ENCODE peak calls at places on chromosomes 4 and X, in seven cellular contexts. V is spleen, E is small intestine, L is keratinocyte, M is neural progenitor cell, Q is prostate gland, X is transverse colon. P is an unnamed sample.
A peak's percentile ranks its signal among the peaks of the same experiment; 100 is the strongest.

GRCh38 chrX:100687128-100687527 is 43.1 kb downstream of the SRPX2 start:
- DNase-seq in V (no peak), E (no peak), L (no peak), M (no peak), X (no peak), Q (no peak), P (no peak)

GRCh38 chrX:69024931-69025330 is 140.3 kb downstream of the PJA1 start:
- DNase-seq in V (peak; percentile 79), L (no peak), M (peak; percentile 8), Q (peak; percentile 64), E (peak; percentile 59), X (peak; percentile 73), P (no peak)

GRCh38 chr4:151792525-151792924 is 31.7 kb upstream of the GATB start:
- DNase-seq in V (no peak), X (no peak), L (no peak), E (no peak), Q (no peak), M (no peak), P (no peak)

GRCh38 chrX:154048398-154048797 is 28.7 kb upstream of the IRAK1 start:
- DNase-seq in M (no peak), L (no peak), E (no peak), Q (no peak), X (no peak), V (peak; percentile 68), P (no peak)

GRCh38 chr4:143375326-143376073 is 38.8 kb downstream of the GAB1 start:
- DNase-seq in Q (no peak), X (peak; percentile 43), L (no peak), V (peak; percentile 81), M (peak; percentile 39), E (peak; percentile 36), P (no peak)

GRCh38 chr4:80112236-80112635 is 39.2 kb upstream of the ANTXR2 start:
- DNase-seq in X (no peak), V (no peak), L (no peak), Q (no peak), E (no peak), M (no peak), P (no peak)

GRCh38 chr4:48780867-48781219 is 764 bp upstream of the FRYL start:
- DNase-seq in V (no peak), Q (peak; percentile 43), E (peak; percentile 79), X (peak; percentile 60), L (no peak), M (no peak), P (no peak)

GRCh38 chr4:137644201-137644600 is 111.9 kb upstream of the PCDH18 start:
- DNase-seq in V (no peak), X (no peak), Q (no peak), M (no peak), L (no peak), E (no peak), P (no peak)

GRCh38 chrX:14865201-14865600 is 7.7 kb downstream of the FANCB start:
- DNase-seq in E (no peak), L (no peak), V (no peak), M (no peak), X (no peak), Q (no peak), P (no peak)

GRCh38 chr4:126779446-126780166 is 853.2 kb upstream of the INTU start:
- DNase-seq in X (no peak), V (no peak), E (no peak), M (no peak), L (no peak), Q (no peak), P (no peak)

GRCh38 chrX:106302304-106302703 is 134.2 kb downstream of the PWWP3B start:
- DNase-seq in V (no peak), X (no peak), L (no peak), Q (no peak), E (no peak), M (no peak), P (no peak)

GRCh38 chrX:40552768-40553167 is 28.0 kb upstream of the ATP6AP2 start:
- DNase-seq in E (no peak), M (peak; percentile 21), L (no peak), V (no peak), Q (no peak), X (no peak), P (no peak)

GRCh38 chr4:153209410-153209809 is 5.2 kb downstream of the TRIM2 start:
- DNase-seq in L (no peak), V (no peak), Q (no peak), E (no peak), X (no peak), M (no peak), P (no peak)

GRCh38 chr4:149158852-149159251 is 656.8 kb downstream of the IQCM start:
- DNase-seq in E (no peak), M (no peak), X (no peak), Q (no peak), V (no peak), L (no peak), P (no peak)

GRCh38 chr4:8238515-8239053 is 31.0 kb upstream of the HTRA3 start:
- DNase-seq in X (peak; percentile 21), E (peak; percentile 17), V (no peak), M (peak; percentile 81), L (no peak), Q (no peak), P (no peak)

GRCh38 chrX:150983526-150984163 is 510 bp downstream of the HMGB3 start:
- DNase-seq in X (no peak), M (no peak), V (no peak), L (no peak), Q (no peak), E (no peak), P (no peak)

GRCh38 chrX:52504551-52504950 is 8.9 kb downstream of the XAGE1A start:
- DNase-seq in X (no peak), E (no peak), L (no peak), Q (no peak), M (no peak), V (peak; percentile 16), P (no peak)

GRCh38 chr4:182795446-182796238 is 121.5 kb downstream of the DCTD start:
- DNase-seq in M (no peak), V (no peak), Q (no peak), E (no peak), X (no peak), L (no peak), P (no peak)

GRCh38 chr4:1241466-1241935 is 7.4 kb downstream of the CTBP1 start:
- DNase-seq in V (peak; percentile 28), L (no peak), X (peak; percentile 40), Q (no peak), E (peak; percentile 78), M (no peak), P (no peak)

GRCh38 chr4:74964311-74964710 is 31.4 kb downstream of the PARM1 start:
- DNase-seq in X (no peak), E (no peak), L (no peak), Q (no peak), M (no peak), V (no peak), P (no peak)

GRCh38 chr4:118894034-118894433 is 5.4 kb downstream of the SYNPO2 start:
- DNase-seq in X (no peak), L (no peak), E (no peak), M (no peak), V (no peak), Q (no peak), P (no peak)

GRCh38 chr4:118888666-118889312 is at the start of gene SYNPO2:
- DNase-seq in Q (peak; percentile 79), E (peak; percentile 43), V (peak; percentile 82), M (peak; percentile 89), X (peak; percentile 72), L (no peak), P (peak; percentile 47)

GRCh38 chr4:118884716-118885115 is 3.9 kb upstream of the SYNPO2 start:
- DNase-seq in E (peak; percentile 71), X (no peak), M (no peak), V (no peak), L (no peak), Q (no peak), P (no peak)

GRCh38 chr4:118883861-118884260 is 4.8 kb upstream of the SYNPO2 start:
- DNase-seq in M (no peak), Q (no peak), E (no peak), L (no peak), V (no peak), X (no peak), P (no peak)

GRCh38 chr4:118889313-118889694 is 650 bp downstream of the SYNPO2 start:
- DNase-seq in M (no peak), X (no peak), V (no peak), E (no peak), L (no peak), Q (no peak), P (no peak)
- H3K4me3 ChIP-seq in M (peak overlapping the region; percentile 51), X (peak overlapping the region; percentile 60), V (peak overlapping the region; percentile 69), E (no peak overlapping the region), L (no peak overlapping the region), Q (peak overlapping the region; percentile 37), P (no peak overlapping the region)

DNA sequence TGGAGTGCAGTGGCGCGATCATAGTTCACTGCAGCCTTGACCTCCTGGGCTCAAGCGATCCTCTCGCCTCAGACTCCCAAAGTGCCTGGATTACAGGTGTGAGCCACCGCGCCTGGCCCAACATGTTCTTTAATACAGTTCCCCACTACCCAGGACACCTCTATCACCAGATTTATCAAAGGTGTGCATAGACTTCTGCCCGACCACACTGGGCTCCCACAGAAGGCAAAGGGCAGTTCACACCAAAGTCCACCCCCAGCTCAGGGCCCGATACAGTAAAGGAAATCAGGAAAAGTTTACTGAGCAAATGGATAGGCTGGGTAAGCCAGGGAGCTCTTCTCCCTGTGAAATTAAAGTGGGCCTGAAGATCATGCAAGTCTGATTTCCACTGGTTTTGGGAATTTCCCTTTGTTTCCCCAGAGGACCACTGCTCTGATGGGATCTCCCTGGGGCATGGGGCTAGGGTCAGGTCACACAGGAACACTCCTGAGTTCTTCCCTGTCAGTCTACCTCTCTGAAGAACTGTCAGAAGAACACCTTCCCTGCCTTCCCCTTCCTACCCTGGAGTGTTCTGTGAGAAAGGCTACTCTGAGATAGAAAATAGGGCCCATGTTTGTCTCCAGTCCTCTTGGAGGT is 17.7 kb upstream of the PIM2 start:
- DNase-seq in E (no peak), X (no peak), L (no peak), V (no peak), Q (no peak), M (no peak), P (no peak)
- H3K27ac ChIP-seq in E (no peak overlapping the region), X (peak overlapping the region; percentile 24), L (no peak overlapping the region), V (peak overlapping the region; percentile 40), Q (no peak overlapping the region), M (no peak overlapping the region), P (no peak overlapping the region)

GRCh38 chr4:32140636-32141035 is 1420.5 kb downstream of the PCDH7 start:
- DNase-seq in L (peak; percentile 86), Q (no peak), X (no peak), E (no peak), V (no peak), M (no peak), P (no peak)
- H3K4me3 ChIP-seq in L (no peak overlapping the region), Q (no peak overlapping the region), X (no peak overlapping the region), E (no peak overlapping the region), V (no peak overlapping the region), M (no peak overlapping the region), P (no peak overlapping the region)

DNA sequence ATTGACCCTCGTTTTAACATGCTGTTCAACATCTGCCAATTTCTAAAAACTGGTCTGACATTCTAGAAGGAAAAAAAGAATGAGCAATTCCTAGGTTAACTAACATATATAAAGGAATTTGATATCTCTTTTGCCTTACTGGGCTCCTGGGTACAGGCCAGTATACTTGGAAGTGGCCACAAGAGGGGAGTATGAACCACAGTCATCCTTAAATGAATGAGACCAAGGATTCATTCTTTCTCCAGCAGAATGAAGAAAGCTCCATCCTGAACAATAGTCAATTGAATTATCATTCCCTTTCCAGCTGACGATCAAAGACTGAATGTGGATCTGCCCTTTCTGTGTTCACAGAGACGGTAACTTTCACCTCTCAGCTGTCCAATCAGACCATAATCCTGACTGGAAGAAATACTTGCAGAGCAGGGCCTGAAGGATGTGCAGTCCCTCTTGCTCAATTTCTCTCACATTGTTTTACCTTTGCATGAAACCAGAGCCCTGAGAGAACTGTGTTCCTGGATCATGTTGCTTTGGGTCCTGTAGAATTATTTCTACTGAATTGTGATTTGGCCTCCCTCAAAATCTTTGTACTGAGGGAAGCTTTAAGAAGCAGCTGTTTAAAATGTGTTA is 14.8 kb upstream of the SPARCL1 start:
- DNase-seq in Q (peak; percentile 32), L (no peak), M (peak; percentile 64), X (no peak), E (peak; percentile 11), V (no peak), P (peak; percentile 29)
- H3K27ac ChIP-seq in Q (no peak overlapping the region), L (no peak overlapping the region), M (no peak overlapping the region), X (no peak overlapping the region), E (no peak overlapping the region), V (no peak overlapping the region), P (no peak overlapping the region)

P was measured in iPS DF 6.9.